ENCODE peak calls at places on chromosomes 6 and 20, in seven cellular contexts. One of them, this sample, is unnamed.

GRCh38 chr20:44692932-44693476 is 22.2 kb upstream of the CCN5 start:
- DNase-seq in uterus: peak
- DNase-seq in left lung: no peak
- DNase-seq in pancreas: peak
- DNase-seq in hepatocyte: peak
- DNase-seq in ovary: peak
- DNase-seq in AG04450: peak
- DNase-seq in this sample: no peak

GRCh38 chr6:3320238-3320637 is 61.5 kb downstream of the PSMG4 start:
- DNase-seq in uterus: no peak
- DNase-seq in AG04450: no peak
- DNase-seq in ovary: no peak
- DNase-seq in hepatocyte: no peak
- DNase-seq in left lung: no peak
- DNase-seq in pancreas: peak
- DNase-seq in this sample: no peak

GRCh38 chr6:22003219-22003779 is 293.5 kb downstream of the PRL start:
- DNase-seq in left lung: no peak
- DNase-seq in uterus: no peak
- DNase-seq in pancreas: no peak
- DNase-seq in AG04450: no peak
- DNase-seq in hepatocyte: no peak
- DNase-seq in ovary: no peak
- DNase-seq in this sample: no peak

GRCh38 chr20:58702859-58703648 is 10.5 kb downstream of the NPEPL1 start:
- DNase-seq in ovary: no peak
- DNase-seq in uterus: no peak
- DNase-seq in left lung: peak
- DNase-seq in pancreas: peak
- DNase-seq in AG04450: no peak
- DNase-seq in hepatocyte: no peak
- DNase-seq in this sample: peak

GRCh38 chr6:53794073-53794719 is 609 bp upstream of the LRRC1 start:
- DNase-seq in left lung: peak
- DNase-seq in ovary: peak
- DNase-seq in uterus: peak
- DNase-seq in pancreas: peak
- DNase-seq in hepatocyte: peak
- DNase-seq in AG04450: peak
- DNase-seq in this sample: peak

GRCh38 chr6:139722540-139722939 is 348.1 kb upstream of the CITED2 start:
- DNase-seq in hepatocyte: no peak
- DNase-seq in uterus: no peak
- DNase-seq in left lung: no peak
- DNase-seq in pancreas: no peak
- DNase-seq in ovary: no peak
- DNase-seq in AG04450: no peak
- DNase-seq in this sample: no peak

GRCh38 chr6:33716890-33717632 is 5.6 kb upstream of the UQCC2 start:
- DNase-seq in ovary: no peak
- DNase-seq in AG04450: no peak
- DNase-seq in pancreas: no peak
- DNase-seq in left lung: no peak
- DNase-seq in hepatocyte: no peak
- DNase-seq in uterus: no peak
- DNase-seq in this sample: no peak

GRCh38 chr6:33690766-33691165 is 20.7 kb downstream of the UQCC2 start:
- DNase-seq in ovary: no peak
- DNase-seq in left lung: peak
- DNase-seq in pancreas: no peak
- DNase-seq in AG04450: no peak
- DNase-seq in uterus: no peak
- DNase-seq in hepatocyte: no peak
- DNase-seq in this sample: no peak

GRCh38 chr6:127177030-127177928 is 58.8 kb downstream of the RSPO3 start:
- DNase-seq in ovary: no peak
- DNase-seq in uterus: no peak
- DNase-seq in pancreas: no peak
- DNase-seq in AG04450: no peak
- DNase-seq in left lung: no peak
- DNase-seq in hepatocyte: no peak
- DNase-seq in this sample: no peak

GRCh38 chr6:28948782-28949486 is 25.1 kb upstream of the TRIM27 start:
- DNase-seq in uterus: no peak
- DNase-seq in AG04450: no peak
- DNase-seq in pancreas: no peak
- DNase-seq in left lung: no peak
- DNase-seq in ovary: no peak
- DNase-seq in hepatocyte: no peak
- DNase-seq in this sample: no peak

GRCh38 chr20:15916623-15917022 is 656.6 kb downstream of the KIF16B start:
- DNase-seq in left lung: no peak
- DNase-seq in pancreas: no peak
- DNase-seq in hepatocyte: no peak
- DNase-seq in AG04450: no peak
- DNase-seq in ovary: no peak
- DNase-seq in uterus: no peak
- DNase-seq in this sample: no peak

GRCh38 chr20:13333793-13334192 is 112.7 kb downstream of the ISM1 start:
- DNase-seq in ovary: no peak
- DNase-seq in AG04450: no peak
- DNase-seq in uterus: no peak
- DNase-seq in left lung: no peak
- DNase-seq in pancreas: no peak
- DNase-seq in hepatocyte: no peak
- DNase-seq in this sample: no peak

GRCh38 chr20:17616480-17617211 is 46.8 kb downstream of the DSTN start:
- DNase-seq in ovary: no peak
- DNase-seq in pancreas: peak
- DNase-seq in left lung: peak
- DNase-seq in uterus: peak
- DNase-seq in hepatocyte: no peak
- DNase-seq in AG04450: no peak
- DNase-seq in this sample: no peak

GRCh38 chr20:46342451-46343357 is 34.4 kb upstream of the CDH22 start:
- DNase-seq in ovary: no peak
- DNase-seq in pancreas: no peak
- DNase-seq in uterus: no peak
- DNase-seq in left lung: no peak
- DNase-seq in hepatocyte: no peak
- DNase-seq in AG04450: no peak
- DNase-seq in this sample: no peak

GRCh38 chr20:2768632-2769015 is 31.8 kb downstream of the CPXM1 start:
- DNase-seq in hepatocyte: no peak
- DNase-seq in left lung: no peak
- DNase-seq in uterus: no peak
- DNase-seq in ovary: no peak
- DNase-seq in AG04450: no peak
- DNase-seq in pancreas: no peak
- DNase-seq in this sample: no peak

GRCh38 chr6:64703922-64704321 is 1003.1 kb downstream of the EYS start:
- DNase-seq in ovary: no peak
- DNase-seq in hepatocyte: no peak
- DNase-seq in uterus: no peak
- DNase-seq in AG04450: no peak
- DNase-seq in pancreas: no peak
- DNase-seq in left lung: no peak
- DNase-seq in this sample: no peak

GRCh38 chr6:131029661-131030297 is 33.3 kb downstream of the EPB41L2 start:
- DNase-seq in pancreas: no peak
- DNase-seq in left lung: no peak
- DNase-seq in ovary: no peak
- DNase-seq in hepatocyte: no peak
- DNase-seq in uterus: no peak
- DNase-seq in AG04450: no peak
- DNase-seq in this sample: no peak

GRCh38 chr6:139257821-139258398 is 33.9 kb downstream of the TXLNB start:
- DNase-seq in ovary: no peak
- DNase-seq in AG04450: no peak
- DNase-seq in left lung: no peak
- DNase-seq in hepatocyte: no peak
- DNase-seq in uterus: no peak
- DNase-seq in pancreas: no peak
- DNase-seq in this sample: no peak

GRCh38 chr6:170152111-170152926 is 138.6 kb downstream of the DLL1 start:
- DNase-seq in AG04450: no peak
- DNase-seq in ovary: peak
- DNase-seq in uterus: peak
- DNase-seq in hepatocyte: no peak
- DNase-seq in left lung: peak
- DNase-seq in pancreas: peak
- DNase-seq in this sample: no peak

GRCh38 chr6:18720075-18720474 is 332.9 kb downstream of the RNF144B start:
- DNase-seq in pancreas: no peak
- DNase-seq in uterus: no peak
- DNase-seq in hepatocyte: no peak
- DNase-seq in ovary: no peak
- DNase-seq in left lung: no peak
- DNase-seq in AG04450: no peak
- DNase-seq in this sample: no peak

GRCh38 chr6:113620372-113620771 is 236.8 kb upstream of the MARCKS start:
- DNase-seq in ovary: no peak
- DNase-seq in AG04450: no peak
- DNase-seq in uterus: no peak
- DNase-seq in left lung: no peak
- DNase-seq in pancreas: no peak
- DNase-seq in hepatocyte: no peak
- DNase-seq in this sample: no peak

GRCh38 chr20:57395111-57395959 is 4.1 kb downstream of the RBM38 start:
- DNase-seq in AG04450: peak
- DNase-seq in left lung: peak
- DNase-seq in ovary: peak
- DNase-seq in pancreas: no peak
- DNase-seq in hepatocyte: no peak
- DNase-seq in uterus: peak
- DNase-seq in this sample: peak

GRCh38 chr6:1643111-1643510 is 33.4 kb downstream of the FOXC1 start:
- DNase-seq in hepatocyte: no peak
- DNase-seq in uterus: no peak
- DNase-seq in AG04450: no peak
- DNase-seq in left lung: no peak
- DNase-seq in ovary: no peak
- DNase-seq in pancreas: no peak
- DNase-seq in this sample: no peak

GRCh38 chr20:50312682-50313187 is 122.1 kb downstream of the CEBPB start:
- DNase-seq in ovary: peak
- DNase-seq in hepatocyte: no peak
- DNase-seq in left lung: peak
- DNase-seq in pancreas: peak
- DNase-seq in uterus: peak
- DNase-seq in AG04450: no peak
- DNase-seq in this sample: no peak

GRCh38 chr20:37723668-37724067 is 29.8 kb downstream of the CTNNBL1 start:
- DNase-seq in pancreas: no peak
- DNase-seq in ovary: no peak
- DNase-seq in left lung: no peak
- DNase-seq in uterus: no peak
- DNase-seq in hepatocyte: no peak
- DNase-seq in AG04450: no peak
- DNase-seq in this sample: no peak

GRCh38 chr6:33443025-33443424 is 11.4 kb upstream of the ZBTB9 start:
- DNase-seq in uterus: no peak
- DNase-seq in left lung: no peak
- DNase-seq in pancreas: no peak
- DNase-seq in ovary: no peak
- DNase-seq in hepatocyte: no peak
- DNase-seq in AG04450: no peak
- DNase-seq in this sample: no peak

GRCh38 chr20:22717466-22717865 is 133.1 kb upstream of the FOXA2 start:
- DNase-seq in ovary: no peak
- DNase-seq in pancreas: no peak
- DNase-seq in uterus: no peak
- DNase-seq in left lung: no peak
- DNase-seq in hepatocyte: peak
- DNase-seq in AG04450: no peak
- DNase-seq in this sample: no peak

GRCh38 chr6:166420351-166420750 is 37.6 kb upstream of the MPC1 start:
- DNase-seq in ovary: no peak
- DNase-seq in AG04450: no peak
- DNase-seq in uterus: no peak
- DNase-seq in pancreas: no peak
- DNase-seq in left lung: no peak
- DNase-seq in hepatocyte: peak
- DNase-seq in this sample: peak
- H3K4me3 ChIP-seq in ovary: no peak
- H3K4me3 ChIP-seq in AG04450: no peak
- H3K4me3 ChIP-seq in uterus: no peak
- H3K4me3 ChIP-seq in pancreas: no peak
- H3K4me3 ChIP-seq in left lung: no peak
- H3K4me3 ChIP-seq in hepatocyte: no peak
- H3K4me3 ChIP-seq in this sample: no peak

GRCh38 chr6:71855406-71855805 is 30.9 kb upstream of the RIMS1 start:
- DNase-seq in uterus: no peak
- DNase-seq in hepatocyte: no peak
- DNase-seq in AG04450: no peak
- DNase-seq in pancreas: no peak
- DNase-seq in left lung: no peak
- DNase-seq in ovary: no peak
- DNase-seq in this sample: no peak
- TF ChIP-seq CTCF in uterus: no peak
- TF ChIP-seq CTCF in hepatocyte: peak
- TF ChIP-seq CTCF in AG04450: no peak
- TF ChIP-seq CTCF in pancreas: no peak
- TF ChIP-seq CTCF in left lung: no peak
- TF ChIP-seq CTCF in ovary: no peak
- TF ChIP-seq CTCF in this sample: no peak

GRCh38 chr6:88916615-88917198 is 46.7 kb downstream of the RNGTT start:
- DNase-seq in uterus: no peak
- DNase-seq in ovary: no peak
- DNase-seq in AG04450: no peak
- DNase-seq in hepatocyte: peak
- DNase-seq in left lung: no peak
- DNase-seq in pancreas: no peak
- DNase-seq in this sample: no peak
- H3K4me3 ChIP-seq in uterus: no peak
- H3K4me3 ChIP-seq in ovary: no peak
- H3K4me3 ChIP-seq in AG04450: no peak
- H3K4me3 ChIP-seq in hepatocyte: no peak
- H3K4me3 ChIP-seq in left lung: no peak
- H3K4me3 ChIP-seq in pancreas: no peak
- H3K4me3 ChIP-seq in this sample: no peak

DNA sequence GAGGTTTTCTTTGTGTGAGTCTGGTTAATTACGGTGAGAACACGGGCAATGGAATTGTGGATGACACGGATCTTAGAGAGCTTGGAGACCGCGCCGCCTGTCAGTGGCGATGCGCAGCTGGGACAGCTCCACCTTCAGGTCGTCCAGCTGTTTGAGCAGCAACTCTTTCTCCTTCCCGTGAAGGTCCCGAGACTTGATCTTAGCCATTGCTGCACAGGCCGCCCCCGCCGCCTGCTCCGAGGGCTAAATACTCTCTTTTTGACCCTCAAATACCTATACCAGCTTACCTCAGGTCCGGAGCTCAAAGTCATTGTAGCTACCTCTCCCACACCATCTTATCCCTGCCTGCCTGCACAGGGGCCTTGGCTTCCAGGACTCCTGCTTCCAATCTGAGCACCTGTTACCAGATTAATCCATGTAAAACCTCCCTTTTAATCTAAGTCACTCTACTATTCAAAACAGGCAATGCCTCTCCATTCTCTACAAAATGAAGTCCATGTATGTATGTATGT is 100.2 kb downstream of the PREP start:
- DNase-seq in uterus: no peak
- DNase-seq in ovary: no peak
- DNase-seq in left lung: no peak
- DNase-seq in hepatocyte: no peak
- DNase-seq in pancreas: no peak
- DNase-seq in AG04450: no peak
- DNase-seq in this sample: no peak
- TF ChIP-seq CTCF in uterus: no peak
- TF ChIP-seq CTCF in ovary: no peak
- TF ChIP-seq CTCF in left lung: no peak
- TF ChIP-seq CTCF in hepatocyte: no peak
- TF ChIP-seq CTCF in pancreas: no peak
- TF ChIP-seq CTCF in AG04450: no peak
- TF ChIP-seq CTCF in this sample: no peak